ENCODE peak calls at places on chromosomes 12 and 14, in four cellular contexts. O is suprapubic skin, D is B cell, Y is GM23338. X is an unnamed sample.

GRCh38 chr14:96852823-96853422 is 55.7 kb downstream of the VRK1 start:
- DNase-seq in O (no peak), D (no peak), Y (peak; percentile 63), X (peak; percentile 9)

GRCh38 chr12:7190268-7191055 is 976 bp downstream of the PEX5 start:
- DNase-seq in O (no peak), D (no peak), Y (peak; percentile 65), X (no peak)

GRCh38 chr12:84070311-84070710 is 842.3 kb downstream of the SLC6A15 start:
- DNase-seq in O (peak; percentile 76), D (no peak), Y (no peak), X (no peak)

GRCh38 chr14:96090441-96091148 is 51.4 kb downstream of the C14orf132 start:
- DNase-seq in O (no peak), D (no peak), Y (no peak), X (no peak)

GRCh38 chr12:130879212-130879686 is 7.4 kb downstream of the RAN start:
- DNase-seq in O (no peak), D (peak; percentile 78), Y (peak; percentile 23), X (peak; percentile 76)

GRCh38 chr12:15280930-15281329 is 41.4 kb upstream of the PTPRO start:
- DNase-seq in O (no peak), D (no peak), Y (no peak), X (no peak)

GRCh38 chr12:71216725-71217579 is 59.2 kb upstream of the TSPAN8 start:
- DNase-seq in O (no peak), D (no peak), Y (peak; percentile 31), X (no peak)

GRCh38 chr12:19533567-19533966 is 94.3 kb downstream of the AEBP2 start:
- DNase-seq in O (no peak), D (no peak), Y (no peak), X (no peak)

GRCh38 chr12:106327256-106327852 is 24.8 kb downstream of the TCP11L2 start:
- DNase-seq in O (no peak), D (no peak), Y (no peak), X (no peak)

GRCh38 chr14:85531594-85532391 is 1.8 kb downstream of the FLRT2 start:
- DNase-seq in O (peak; percentile 83), D (no peak), Y (peak; percentile 84), X (peak; percentile 10)

GRCh38 chr14:57712101-57712500 is 153.8 kb downstream of the SLC35F4 start:
- DNase-seq in O (no peak), D (no peak), Y (no peak), X (no peak)

GRCh38 chr12:19031032-19031431 is 98.5 kb upstream of the PLEKHA5 start:
- DNase-seq in O (no peak), D (no peak), Y (no peak), X (no peak)

GRCh38 chr12:112557954-112558630 is 139.3 kb downstream of the PTPN11 start:
- DNase-seq in O (no peak), D (no peak), Y (peak; percentile 65), X (no peak)

GRCh38 chr12:52645982-52646381 is 6.0 kb downstream of the KRT2 start:
- DNase-seq in O (no peak), D (no peak), Y (no peak), X (no peak)

GRCh38 chr14:64387232-64387737 is 868 bp upstream of the MTHFD1 start:
- DNase-seq in O (no peak), D (no peak), Y (peak; percentile 34), X (no peak)

GRCh38 chr14:71961972-71962371 is 29.7 kb downstream of the RGS6 start:
- DNase-seq in O (no peak), D (no peak), Y (no peak), X (no peak)

GRCh38 chr12:81942588-81942987 is 183.4 kb upstream of the PPFIA2 start:
- DNase-seq in O (no peak), D (no peak), Y (no peak), X (no peak)

GRCh38 chr12:70543444-70543843 is 93.8 kb downstream of the PTPRB start:
- DNase-seq in O (no peak), D (no peak), Y (peak; percentile 8), X (no peak)

GRCh38 chr12:93292731-93293566 is 84.8 kb upstream of the NUDT4 start:
- DNase-seq in O (no peak), D (no peak), Y (no peak), X (no peak)

GRCh38 chr14:89842852-89843251 is 111.7 kb downstream of the EFCAB11 start:
- DNase-seq in O (no peak), D (no peak), Y (no peak), X (no peak)

GRCh38 chr14:89836830-89837469 is 117.6 kb downstream of the EFCAB11 start:
- DNase-seq in O (no peak), D (no peak), Y (no peak), X (no peak)

GRCh38 chr14:89845346-89845745 is 109.2 kb downstream of the EFCAB11 start:
- DNase-seq in O (no peak), D (no peak), Y (no peak), X (no peak)

GRCh38 chr14:89844508-89844907 is 110.0 kb downstream of the EFCAB11 start:
- DNase-seq in O (no peak), D (no peak), Y (peak; percentile 19), X (no peak)

DNA sequence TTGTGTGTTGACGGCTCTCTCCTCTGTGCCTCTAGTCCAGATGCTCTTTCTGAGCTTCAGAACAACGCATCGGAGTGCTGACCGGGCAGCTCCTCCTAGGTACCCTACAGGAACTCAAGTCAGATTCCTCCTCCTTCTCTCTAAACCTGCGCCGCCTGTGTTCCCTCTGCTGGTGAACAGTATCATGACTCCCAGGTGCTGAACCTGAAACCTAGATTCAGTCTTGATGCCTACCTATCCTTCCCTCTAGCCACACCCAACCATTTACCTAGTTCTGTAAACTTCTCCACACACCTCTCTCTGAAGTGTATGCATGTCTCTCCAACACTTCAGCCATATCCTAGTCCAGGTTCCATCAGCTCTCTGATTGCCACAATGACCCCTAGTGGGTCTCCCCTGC is 112.7 kb downstream of the EFCAB11 start:
- DNase-seq in O (no peak), D (no peak), Y (peak; percentile 72), X (no peak)
- TF ChIP-seq CTCF in O (no peak), D (no peak), Y (peak; percentile 56), X (no peak)

GRCh38 chr14:99683619-99684355 is at the start of gene CYP46A1:
- DNase-seq in O (peak; percentile 100), D (peak; percentile 99), Y (peak; percentile 100), X (peak; percentile 100)
- TF ChIP-seq CTCF in O (no peak), D (no peak), Y (no peak), X (no peak)

DNA sequence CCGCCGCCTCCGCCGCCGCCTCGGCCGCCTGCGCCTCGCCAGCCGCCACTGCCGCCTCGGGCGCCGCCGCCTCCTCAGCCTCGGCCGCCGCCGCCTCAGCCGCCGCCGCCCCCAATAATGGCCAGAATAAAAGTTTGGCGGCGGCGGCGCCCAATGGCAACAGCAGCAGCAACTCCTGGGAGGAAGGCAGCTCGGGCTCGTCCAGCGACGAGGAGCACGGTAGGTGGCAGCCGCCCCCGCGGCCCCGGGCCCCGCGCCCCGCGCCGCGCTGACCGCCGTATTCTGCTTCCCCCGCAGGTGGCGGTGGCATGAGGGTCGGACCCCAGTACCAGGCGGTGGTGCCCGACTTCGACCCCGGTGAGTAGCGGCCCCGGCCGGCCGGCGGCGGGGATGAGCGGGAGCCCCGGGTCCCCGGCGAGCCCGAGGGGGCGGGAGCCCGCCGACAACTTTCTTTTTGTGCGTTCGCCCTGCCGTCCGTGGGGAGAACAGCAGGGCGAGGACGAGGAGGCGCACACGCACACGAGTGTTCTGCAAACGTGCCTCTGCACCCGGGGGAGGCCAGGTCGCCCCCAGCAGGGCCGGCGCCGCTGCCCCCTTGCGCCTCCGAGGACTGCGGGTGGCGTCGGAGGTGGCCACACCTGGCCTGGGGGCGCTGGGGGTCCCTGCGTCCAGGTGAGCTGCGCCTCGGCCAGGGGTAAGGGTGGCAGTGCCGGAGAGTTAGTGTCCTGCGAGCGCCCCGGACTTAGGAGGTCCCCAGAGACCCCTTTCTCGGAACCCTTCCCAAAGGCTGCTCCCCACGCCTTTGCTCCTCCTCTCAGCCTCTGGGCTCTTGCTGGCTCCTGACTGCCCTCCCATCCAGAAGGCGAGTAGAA is 756 bp downstream of the RCOR1 start:
- DNase-seq in O (no peak), D (peak; percentile 79), Y (peak; percentile 60), X (peak; percentile 75)
- TF ChIP-seq CTCF in O (peak; percentile 75), D (peak; percentile 71), Y (no peak), X (no peak)

DNA sequence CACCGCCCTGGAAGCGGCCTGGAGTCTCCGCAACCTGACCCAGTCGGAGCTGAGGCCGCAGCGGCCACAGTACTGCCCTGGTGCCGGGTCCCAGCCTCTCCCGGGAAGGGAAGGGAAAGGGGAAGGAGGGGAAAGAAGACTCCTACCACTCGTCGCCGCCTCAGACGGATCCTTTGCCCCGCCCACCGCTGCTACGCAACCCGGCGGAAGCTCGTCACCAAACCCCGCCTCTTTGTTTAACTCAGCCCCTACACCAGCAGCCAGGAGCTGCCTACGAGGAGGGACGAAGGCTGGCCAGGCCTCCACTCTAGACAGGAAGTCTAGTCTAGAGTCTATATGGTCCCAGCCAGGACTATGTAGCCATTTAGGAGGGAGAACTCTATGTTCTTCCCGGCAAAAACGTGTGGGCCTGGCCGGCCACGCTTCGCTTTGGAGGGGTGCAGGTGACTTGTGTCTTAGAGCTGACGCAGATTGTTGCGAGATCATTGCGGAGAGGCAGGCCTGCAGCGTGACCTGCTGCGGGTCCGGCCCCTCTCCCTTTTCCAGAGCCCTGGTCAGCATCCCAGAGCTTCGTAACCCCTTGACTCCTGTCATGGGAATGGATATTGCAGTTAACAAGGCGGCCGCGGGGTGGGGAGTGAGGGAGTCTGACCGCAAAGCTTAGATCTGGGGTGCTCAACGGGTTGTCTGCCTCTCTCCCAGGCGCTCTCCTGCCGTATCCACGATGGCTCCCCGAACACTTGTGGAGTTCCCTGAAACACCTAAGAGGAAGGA is at the start of gene RNF41:
- DNase-seq in O (peak; percentile 98), D (peak; percentile 93), Y (peak; percentile 99), X (peak; percentile 96)
- TF ChIP-seq CTCF in O (no peak), D (no peak), Y (no peak), X (no peak)

GRCh38 chr12:85679296-85679695 is 156.9 kb downstream of the RASSF9 start:
- DNase-seq in O (no peak), D (no peak), Y (no peak), X (no peak)
- TF ChIP-seq CTCF in O (no peak), D (no peak), Y (no peak), X (no peak)

DNA sequence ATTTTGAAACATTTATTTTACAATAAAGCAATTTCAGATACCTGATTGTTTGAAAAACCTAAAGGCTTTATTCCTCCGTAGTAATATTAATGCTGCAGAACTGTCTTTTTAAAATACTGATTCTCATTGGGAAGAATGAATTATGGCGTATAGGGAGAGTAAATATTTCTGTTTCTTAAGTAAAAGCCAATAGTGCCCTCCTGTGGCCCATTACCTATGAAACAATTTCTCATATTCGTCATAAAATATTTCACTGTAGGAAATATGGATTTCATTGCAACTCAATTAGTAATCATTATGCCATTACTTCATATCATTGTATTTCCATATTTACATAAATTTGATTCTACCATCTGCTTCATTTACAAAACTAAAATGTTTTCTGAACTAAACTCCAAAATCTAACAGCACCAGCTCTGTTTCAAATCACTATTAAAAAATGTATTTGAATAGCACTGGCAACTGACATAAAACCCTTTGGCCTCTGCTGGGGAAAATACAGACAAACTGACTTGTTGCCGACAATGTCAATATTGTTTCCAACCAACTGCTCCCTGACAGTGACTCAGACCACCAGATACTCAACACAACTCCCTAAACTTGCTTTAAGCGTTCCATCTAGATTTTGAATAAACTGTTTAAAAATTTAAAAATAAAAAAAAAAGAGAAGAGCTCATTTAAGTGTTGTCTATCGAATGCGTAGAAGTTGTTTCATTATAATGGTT is 290.3 kb downstream of the NAV3 start:
- DNase-seq in O (no peak), D (no peak), Y (no peak), X (peak; percentile 7)
- TF ChIP-seq CTCF in O (no peak), D (no peak), Y (peak; percentile 47), X (no peak)

X was measured in GM20000.